ENCODE peak calls at places on chromosomes 4 and X, in seven cellular contexts. C is MM.1S; Y is heart right ventricle; S is OCI-LY7; E is CD8-positive, alpha-beta T cell; D is cardiac muscle cell; Q is sigmoid colon. L is an unnamed sample. For H3K4me1, the result is how much of the 10 kb centered on the place peaks cover.

GRCh38 chrX:87924619-87925018 is 407.0 kb downstream of the KLHL4 start:
- DNase-seq in C (no peak), Y (no peak), S (no peak), E (no peak), D (no peak), Q (no peak), L (no peak)

GRCh38 chrX:107718156-107718621 is 57.4 kb downstream of the TSC22D3 start:
- DNase-seq in C (peak), Y (peak), S (peak), E (peak), D (peak), Q (peak), L (no peak)

GRCh38 chrX:6149231-6149870 is 79.3 kb downstream of the NLGN4X start:
- DNase-seq in C (no peak), Y (no peak), S (no peak), E (no peak), D (no peak), Q (no peak), L (no peak)

GRCh38 chrX:69076084-69076483 is 89.2 kb downstream of the PJA1 start:
- DNase-seq in C (no peak), Y (no peak), S (no peak), E (no peak), D (no peak), Q (no peak), L (no peak)

GRCh38 chr4:3285558-3286334 is 7.1 kb upstream of the RGS12 start:
- DNase-seq in C (no peak), Y (no peak), S (no peak), E (no peak), D (no peak), Q (no peak), L (peak)

GRCh38 chrX:17967888-17968287 is 106.8 kb upstream of the RAI2 start:
- DNase-seq in C (no peak), Y (no peak), S (no peak), E (no peak), D (no peak), Q (no peak), L (no peak)

GRCh38 chr4:137075586-137075985 is 456.7 kb downstream of the PCDH18 start:
- DNase-seq in C (no peak), Y (no peak), S (no peak), E (no peak), D (no peak), Q (no peak), L (no peak)

GRCh38 chr4:145487626-145488025 is 6.0 kb downstream of the SMAD1 start:
- DNase-seq in C (peak), Y (no peak), S (peak), E (no peak), D (no peak), Q (no peak), L (no peak)

GRCh38 chr4:110514889-110515479 is 39.0 kb downstream of the ENPEP start:
- DNase-seq in C (peak), Y (no peak), S (peak), E (no peak), D (peak), Q (no peak), L (no peak)

GRCh38 chr4:181796502-181796901 is 446.7 kb upstream of the TENM3 start:
- DNase-seq in C (no peak), Y (no peak), S (no peak), E (no peak), D (no peak), Q (no peak), L (no peak)

GRCh38 chr4:87019898-87020297 is 85.1 kb downstream of the AFF1 start:
- DNase-seq in C (no peak), Y (no peak), S (peak), E (no peak), D (no peak), Q (no peak), L (no peak)

GRCh38 chr4:6987566-6987920 is 55.6 kb upstream of the TADA2B start:
- DNase-seq in C (peak), Y (no peak), S (peak), E (no peak), D (peak), Q (no peak), L (no peak)

GRCh38 chrX:75746891-75747639 is 38.0 kb downstream of the MAGEE2 start:
- DNase-seq in C (no peak), Y (peak), S (peak), E (peak), D (peak), Q (no peak), L (peak)

GRCh38 chrX:48956728-48957414 is 536 bp downstream of the OTUD5 start:
- DNase-seq in C (peak), Y (peak), S (no peak), E (peak), D (peak), Q (no peak), L (no peak)

GRCh38 chrX:100868273-100868672 is 5.9 kb downstream of the NOX1 start:
- DNase-seq in C (no peak), Y (no peak), S (no peak), E (no peak), D (no peak), Q (no peak), L (no peak)

GRCh38 chrX:97016106-97016505 is 132.4 kb downstream of the RPA4 start:
- DNase-seq in C (no peak), Y (no peak), S (no peak), E (no peak), D (no peak), Q (no peak), L (no peak)

GRCh38 chr4:633976-634598 is 8.7 kb downstream of the PDE6B start:
- DNase-seq in C (no peak), Y (no peak), S (no peak), E (no peak), D (no peak), Q (peak), L (no peak)

GRCh38 chrX:150365051-150365952 is 2.2 kb downstream of the MAMLD1 start:
- DNase-seq in C (peak), Y (peak), S (no peak), E (peak), D (peak), Q (peak), L (peak)

GRCh38 chr4:98864560-98864959 is 64.4 kb downstream of the EIF4E start:
- DNase-seq in C (no peak), Y (no peak), S (no peak), E (no peak), D (no peak), Q (no peak), L (no peak)

GRCh38 chr4:113947484-113947883 is 32.0 kb downstream of the ARSJ start:
- DNase-seq in C (no peak), Y (no peak), S (no peak), E (no peak), D (no peak), Q (no peak), L (no peak)

GRCh38 chr4:26858947-26859401 is 1.7 kb upstream of the STIM2 start:
- DNase-seq in C (no peak), Y (no peak), S (peak), E (no peak), D (no peak), Q (no peak), L (no peak)

GRCh38 chr4:138643827-138644226 is 371.8 kb upstream of the NOCT start:
- DNase-seq in C (no peak), Y (no peak), S (no peak), E (no peak), D (no peak), Q (no peak), L (no peak)

GRCh38 chr4:77001907-77002306 is 52.4 kb downstream of the SEPTIN11 start:
- DNase-seq in C (no peak), Y (no peak), S (no peak), E (no peak), D (peak), Q (no peak), L (no peak)

GRCh38 chr4:155774033-155774432 is 15.2 kb downstream of the GUCY1B1 start:
- DNase-seq in C (no peak), Y (no peak), S (no peak), E (no peak), D (no peak), Q (no peak), L (no peak)

GRCh38 chr4:65791807-65792308 is 121.6 kb upstream of the EPHA5 start:
- DNase-seq in C (peak), Y (no peak), S (no peak), E (no peak), D (peak), Q (no peak), L (no peak)

GRCh38 chr4:7697326-7697725 is 242.3 kb downstream of the AFAP1 start:
- DNase-seq in C (no peak), Y (peak), S (no peak), E (no peak), D (no peak), Q (no peak), L (no peak)

DNA sequence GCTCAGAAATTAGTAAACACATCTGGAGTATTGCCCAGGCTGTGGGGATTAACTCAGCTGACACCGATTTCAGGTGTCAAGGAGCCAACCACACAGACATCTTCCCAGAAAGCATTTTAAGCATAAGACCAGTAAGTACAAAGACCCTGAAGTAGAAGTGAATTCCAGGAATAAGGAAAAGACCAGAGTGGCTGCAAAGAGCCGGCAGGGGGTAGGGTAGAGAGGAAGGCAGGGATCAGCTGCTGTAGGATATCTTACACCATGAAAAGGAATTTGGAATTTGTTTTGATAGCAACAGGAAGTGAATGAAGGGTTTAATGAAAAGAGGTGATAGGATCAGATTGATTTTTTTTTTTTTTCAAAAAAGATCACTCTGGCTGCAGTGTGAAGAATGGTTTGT is 113.6 kb upstream of the PPARGC1A start:
- DNase-seq in C (no peak), Y (no peak), S (no peak), E (no peak), D (no peak), Q (no peak), L (no peak)
- TF ChIP-seq CTCF in C (no peak), Y (no peak), S (no peak), E (no peak), D (no peak), Q (no peak), L (no peak)

GRCh38 chr4:41146196-41146595 is 68.1 kb downstream of the APBB2 start:
- DNase-seq in C (no peak), Y (no peak), S (no peak), E (no peak), D (no peak), Q (no peak), L (no peak)
- H3K4me1 ChIP-seq in C (under half), Y (half or more), S (under half), E (under half), D (under half), Q (half or more), L (under half)

GRCh38 chrX:26664919-26665318 is 448.9 kb downstream of the MAGEB5 start:
- DNase-seq in C (no peak), Y (no peak), S (no peak), E (no peak), D (no peak), Q (no peak), L (no peak)
- TF ChIP-seq CTCF in C (no peak), Y (no peak), S (no peak), E (no peak), D (no peak), Q (no peak), L (no peak)

GRCh38 chr4:2262944-2263250 is 988 bp upstream of the MXD4 start:
- DNase-seq in C (no peak), Y (no peak), S (no peak), E (no peak), D (no peak), Q (no peak), L (no peak)
- H3K4me1 ChIP-seq in C (under half), Y (half or more), S (under half), E (under half), D (under half), Q (half or more), L (under half)

GRCh38 chrX:152908486-152908885 is 10.6 kb downstream of the ZNF185 start:
- DNase-seq in C (no peak), Y (no peak), S (no peak), E (no peak), D (no peak), Q (no peak), L (no peak)
- TF ChIP-seq CTCF in C (no peak), Y (no peak), S (no peak), E (no peak), D (no peak), Q (no peak), L (no peak)

GRCh38 chr4:17283832-17284231 is 228.1 kb downstream of the QDPR start:
- DNase-seq in C (no peak), Y (no peak), S (no peak), E (no peak), D (no peak), Q (no peak), L (no peak)

GRCh38 chr4:17283251-17283650 is 228.6 kb downstream of the QDPR start:
- DNase-seq in C (no peak), Y (no peak), S (no peak), E (no peak), D (no peak), Q (no peak), L (no peak)

GRCh38 chr4:17276821-17277220 is 235.1 kb downstream of the QDPR start:
- DNase-seq in C (no peak), Y (peak), S (no peak), E (no peak), D (no peak), Q (no peak), L (no peak)

GRCh38 chr4:17284323-17285175 is 227.3 kb downstream of the QDPR start:
- DNase-seq in C (no peak), Y (no peak), S (no peak), E (no peak), D (no peak), Q (no peak), L (no peak)

GRCh38 chr4:17280266-17280665 is 231.6 kb downstream of the QDPR start:
- DNase-seq in C (no peak), Y (no peak), S (no peak), E (no peak), D (no peak), Q (no peak), L (no peak)
- H3K4me1 ChIP-seq in C (under half), Y (under half), S (under half), E (under half), D (under half), Q (under half), L (under half)

DNA sequence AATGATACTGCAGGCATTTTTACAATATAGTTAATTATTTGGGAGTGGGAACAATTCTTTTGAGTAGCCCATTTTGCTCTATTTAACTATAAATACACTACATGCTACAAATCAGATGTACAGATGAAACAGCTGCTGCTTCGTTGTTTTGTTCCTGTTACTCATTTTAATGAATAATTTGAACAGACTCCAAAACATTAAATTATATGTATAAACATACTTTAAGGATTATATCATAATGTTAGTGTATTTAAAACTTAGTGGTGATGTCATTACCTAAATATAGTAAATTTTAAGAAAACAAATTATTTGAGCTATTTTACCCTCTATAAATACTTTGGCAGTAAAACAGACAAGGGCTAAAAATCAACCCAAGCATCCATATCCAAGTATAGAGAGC is 60.7 kb downstream of the GAB1 start:
- DNase-seq in C (no peak), Y (no peak), S (no peak), E (no peak), D (no peak), Q (no peak), L (no peak)
- TF ChIP-seq CTCF in C (no peak), Y (no peak), S (no peak), E (no peak), D (no peak), Q (no peak), L (no peak)

DNA sequence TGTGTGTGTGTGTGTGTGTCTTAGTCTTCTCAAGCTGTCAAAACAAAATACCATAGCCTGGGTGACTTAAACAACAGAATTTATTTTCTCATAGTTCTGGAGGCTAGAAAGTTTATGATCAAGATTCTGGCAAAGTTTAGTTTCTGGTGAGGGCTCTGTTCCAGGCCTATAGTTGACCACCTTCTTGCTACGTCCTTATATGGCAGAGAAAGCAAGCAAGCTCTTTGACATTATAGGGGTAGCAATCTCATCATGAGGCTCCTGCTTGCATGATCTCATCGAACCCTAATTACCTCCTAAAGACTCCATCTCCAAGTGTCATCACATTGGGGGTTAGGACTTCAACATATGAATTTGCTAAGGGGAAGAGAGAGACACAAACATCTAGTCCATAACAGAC is 6.9 kb upstream of the AFP start:
- DNase-seq in C (no peak), Y (no peak), S (no peak), E (no peak), D (no peak), Q (no peak), L (no peak)
- H3K4me1 ChIP-seq in C (under half), Y (under half), S (under half), E (under half), D (under half), Q (under half), L (under half)